ENCODE peak calls at places on chromosomes 1 and 21, in eight cellular contexts. A is HT-29; G is fibroblast of mammary gland; T is esophagus squamous epithelium; B is CD4-positive, alpha-beta memory T cell; C is neural crest cell; I is T-helper 9 cell; N is aorta. M is an unnamed sample.

GRCh38 chr21:46054447-46054846 is 43.5 kb upstream of the COL6A2 start:
- DNase-seq in A (no peak), G (peak), T (no peak), B (no peak), C (peak), I (no peak), N (peak), M (no peak)

GRCh38 chr1:5562769-5563168 is 429.5 kb downstream of the NPHP4 start:
- DNase-seq in A (no peak), G (no peak), T (no peak), B (no peak), C (no peak), I (no peak), N (no peak), M (no peak)

GRCh38 chr1:162905174-162905573 is 44.2 kb upstream of the CCDC190 start:
- DNase-seq in A (no peak), G (no peak), T (no peak), B (no peak), C (no peak), I (no peak), N (no peak), M (no peak)

GRCh38 chr1:9249534-9250335 is 15.2 kb downstream of the H6PD start:
- DNase-seq in A (no peak), G (peak), T (no peak), B (no peak), C (peak), I (no peak), N (no peak), M (peak)

GRCh38 chr1:37479255-37480124 is 5.1 kb downstream of the ZC3H12A start:
- DNase-seq in A (peak), G (peak), T (peak), B (peak), C (no peak), I (peak), N (peak), M (no peak)

GRCh38 chr21:45276620-45277019 is 11.1 kb downstream of the POFUT2 start:
- DNase-seq in A (no peak), G (no peak), T (no peak), B (no peak), C (no peak), I (no peak), N (no peak), M (no peak)

GRCh38 chr1:165355977-165356811 is at the start of gene LMX1A:
- DNase-seq in A (no peak), G (peak), T (no peak), B (no peak), C (no peak), I (no peak), N (no peak), M (peak)

GRCh38 chr1:208256091-208256490 is 11.9 kb upstream of the PLXNA2 start:
- DNase-seq in A (no peak), G (no peak), T (no peak), B (no peak), C (no peak), I (no peak), N (no peak), M (no peak)

GRCh38 chr1:47219590-47220220 is 12.3 kb downstream of the TAL1 start:
- DNase-seq in A (no peak), G (no peak), T (no peak), B (no peak), C (no peak), I (no peak), N (no peak), M (no peak)

GRCh38 chr21:31798842-31799691 is 67.1 kb upstream of the SCAF4 start:
- DNase-seq in A (no peak), G (peak), T (no peak), B (no peak), C (no peak), I (no peak), N (no peak), M (no peak)

GRCh38 chr1:185406006-185406974 is 89.2 kb upstream of the IVNS1ABP start:
- DNase-seq in A (no peak), G (no peak), T (no peak), B (no peak), C (no peak), I (no peak), N (no peak), M (no peak)

GRCh38 chr1:59699227-59699847 is 115.4 kb upstream of the HOOK1 start:
- DNase-seq in A (peak), G (peak), T (no peak), B (no peak), C (no peak), I (no peak), N (no peak), M (peak)

GRCh38 chr1:173062156-173062938 is 11.6 kb upstream of the TNFSF18 start:
- DNase-seq in A (peak), G (peak), T (no peak), B (no peak), C (no peak), I (no peak), N (no peak), M (no peak)

GRCh38 chr1:154288694-154289093 is 16.3 kb downstream of the HAX1 start:
- DNase-seq in A (no peak), G (no peak), T (no peak), B (no peak), C (no peak), I (no peak), N (no peak), M (no peak)

GRCh38 chr1:205226868-205227583 is 720 bp upstream of the TMCC2 start:
- DNase-seq in A (peak), G (peak), T (no peak), B (no peak), C (no peak), I (no peak), N (no peak), M (no peak)

GRCh38 chr1:183093821-183094287 is 70.6 kb downstream of the LAMC1 start:
- DNase-seq in A (no peak), G (peak), T (no peak), B (no peak), C (no peak), I (no peak), N (no peak), M (no peak)

GRCh38 chr1:227033880-227034279 is 93.8 kb downstream of the COQ8A start:
- DNase-seq in A (no peak), G (no peak), T (no peak), B (no peak), C (no peak), I (no peak), N (no peak), M (no peak)

GRCh38 chr1:219810451-219810850 is 117.9 kb downstream of the SLC30A10 start:
- DNase-seq in A (no peak), G (peak), T (no peak), B (no peak), C (no peak), I (no peak), N (no peak), M (no peak)

GRCh38 chr1:236168716-236169429 is 26.5 kb downstream of the GPR137B start:
- DNase-seq in A (peak), G (peak), T (no peak), B (no peak), C (no peak), I (no peak), N (peak), M (no peak)

GRCh38 chr1:161816201-161816600 is 50.1 kb downstream of the ATF6 start:
- DNase-seq in A (no peak), G (peak), T (no peak), B (no peak), C (no peak), I (no peak), N (no peak), M (no peak)

GRCh38 chr21:36664678-36665022 is 34.3 kb upstream of the SIM2 start:
- DNase-seq in A (no peak), G (no peak), T (no peak), B (no peak), C (no peak), I (no peak), N (no peak), M (no peak)

GRCh38 chr1:4674676-4675075 is 20.3 kb downstream of the AJAP1 start:
- DNase-seq in A (no peak), G (no peak), T (no peak), B (no peak), C (no peak), I (no peak), N (no peak), M (no peak)

GRCh38 chr1:202268817-202269216 is 72.9 kb downstream of the UBE2T start:
- DNase-seq in A (no peak), G (no peak), T (no peak), B (no peak), C (no peak), I (no peak), N (no peak), M (no peak)

GRCh38 chr1:159443063-159443750 is 3.7 kb downstream of the OR10J1 start:
- DNase-seq in A (no peak), G (no peak), T (no peak), B (no peak), C (no peak), I (no peak), N (no peak), M (no peak)

GRCh38 chr1:56537660-56538059 is 41.7 kb downstream of the PLPP3 start:
- DNase-seq in A (no peak), G (no peak), T (no peak), B (no peak), C (no peak), I (no peak), N (no peak), M (no peak)

GRCh38 chr1:66402194-66402593 is 131.8 kb upstream of the SGIP1 start:
- DNase-seq in A (no peak), G (peak), T (no peak), B (no peak), C (no peak), I (no peak), N (peak), M (no peak)

GRCh38 chr21:14559144-14559543 is 13.0 kb upstream of the SAMSN1 start:
- DNase-seq in A (no peak), G (no peak), T (no peak), B (no peak), C (no peak), I (no peak), N (no peak), M (no peak)

GRCh38 chr1:222420621-222421020 is 127.3 kb downstream of the HHIPL2 start:
- DNase-seq in A (no peak), G (no peak), T (no peak), B (peak), C (no peak), I (peak), N (no peak), M (no peak)

GRCh38 chr1:31346882-31347281 is 26.0 kb downstream of the FABP3 start:
- DNase-seq in A (no peak), G (no peak), T (no peak), B (no peak), C (no peak), I (no peak), N (no peak), M (no peak)

GRCh38 chr1:80468356-80468755 is 1332.4 kb upstream of the ADGRL2 start:
- DNase-seq in A (no peak), G (peak), T (no peak), B (no peak), C (no peak), I (no peak), N (no peak), M (no peak)

GRCh38 chr1:143643148-143643885 is 328.5 kb downstream of the FAM72C start:
- DNase-seq in A (no peak), G (no peak), T (no peak), B (no peak), C (no peak), I (no peak), N (no peak), M (no peak)

GRCh38 chr1:19625264-19625663 is 18.8 kb upstream of the NBL1 start:
- DNase-seq in A (no peak), G (no peak), T (no peak), B (no peak), C (no peak), I (no peak), N (no peak), M (no peak)

GRCh38 chr1:164673584-164674214 is 114.7 kb downstream of the PBX1 start:
- DNase-seq in A (no peak), G (no peak), T (no peak), B (no peak), C (peak), I (no peak), N (no peak), M (peak)

GRCh38 chr1:27538793-27539192 is 48.8 kb upstream of the WASF2 start:
- DNase-seq in A (peak), G (peak), T (no peak), B (peak), C (no peak), I (no peak), N (peak), M (no peak)

GRCh38 chr1:189205863-189206262 is 1271.8 kb downstream of the BRINP3 start:
- DNase-seq in A (no peak), G (no peak), T (no peak), B (no peak), C (no peak), I (no peak), N (no peak), M (no peak)

M was measured in endothelial cell.